ENCODE peak calls at places on chromosomes 13 and 19, in nine cellular contexts. One of them, this sample, is unnamed.

GRCh38 chr19:4969772-4970531 is 1.0 kb downstream of the KDM4B start:
- DNase-seq in activated T-helper 2 cell treated with anti-CD3 and anti-CD28 coated beads, Interferon-gamma antibody, Interleukin-2, Interleukin-4, amounts not matched to agents 10 μg/mL and 5 μg/mL and 100 μg/mL, durations not matched to agents 14 hours and 24 hours and 36 hours: peak
- DNase-seq in NCI-H1694 treated with DMSO at 0.1 percent for 48 hours: no peak
- DNase-seq in AG08395: peak
- DNase-seq in HS-27A: no peak
- DNase-seq in NCI-H510A: no peak
- DNase-seq in endothelial cell of umbilical vein: peak
- DNase-seq in neural crest cell: no peak
- DNase-seq in mesendoderm: no peak
- DNase-seq in this sample: peak

GRCh38 chr19:8306235-8307054 is 1.7 kb downstream of the CD320 start:
- DNase-seq in activated T-helper 2 cell treated with anti-CD3 and anti-CD28 coated beads, Interferon-gamma antibody, Interleukin-2, Interleukin-4, amounts not matched to agents 10 μg/mL and 5 μg/mL and 100 μg/mL, durations not matched to agents 14 hours and 24 hours and 36 hours: no peak
- DNase-seq in mesendoderm: no peak
- DNase-seq in HS-27A: no peak
- DNase-seq in AG08395: no peak
- DNase-seq in NCI-H510A: no peak
- DNase-seq in endothelial cell of umbilical vein: no peak
- DNase-seq in NCI-H1694 treated with DMSO at 0.1 percent for 48 hours: no peak
- DNase-seq in neural crest cell: peak
- DNase-seq in this sample: no peak

GRCh38 chr13:32426191-32426980 is 1.5 kb downstream of the N4BP2L1 start:
- DNase-seq in mesendoderm: no peak
- DNase-seq in endothelial cell of umbilical vein: no peak
- DNase-seq in NCI-H510A: no peak
- DNase-seq in HS-27A: no peak
- DNase-seq in NCI-H1694 treated with DMSO at 0.1 percent for 48 hours: no peak
- DNase-seq in activated T-helper 2 cell treated with anti-CD3 and anti-CD28 coated beads, Interferon-gamma antibody, Interleukin-2, Interleukin-4, amounts not matched to agents 10 μg/mL and 5 μg/mL and 100 μg/mL, durations not matched to agents 14 hours and 24 hours and 36 hours: peak
- DNase-seq in neural crest cell: no peak
- DNase-seq in AG08395: no peak
- DNase-seq in this sample: no peak

GRCh38 chr13:109146912-109147624 is 517.7 kb downstream of the MYO16 start:
- DNase-seq in endothelial cell of umbilical vein: peak
- DNase-seq in NCI-H510A: no peak
- DNase-seq in AG08395: peak
- DNase-seq in neural crest cell: no peak
- DNase-seq in mesendoderm: no peak
- DNase-seq in activated T-helper 2 cell treated with anti-CD3 and anti-CD28 coated beads, Interferon-gamma antibody, Interleukin-2, Interleukin-4, amounts not matched to agents 10 μg/mL and 5 μg/mL and 100 μg/mL, durations not matched to agents 14 hours and 24 hours and 36 hours: no peak
- DNase-seq in NCI-H1694 treated with DMSO at 0.1 percent for 48 hours: no peak
- DNase-seq in HS-27A: peak
- DNase-seq in this sample: no peak

GRCh38 chr13:48585456-48585840 is 52.6 kb upstream of the RCBTB2 start:
- DNase-seq in neural crest cell: peak
- DNase-seq in NCI-H1694 treated with DMSO at 0.1 percent for 48 hours: no peak
- DNase-seq in endothelial cell of umbilical vein: peak
- DNase-seq in HS-27A: no peak
- DNase-seq in mesendoderm: no peak
- DNase-seq in NCI-H510A: no peak
- DNase-seq in AG08395: peak
- DNase-seq in activated T-helper 2 cell treated with anti-CD3 and anti-CD28 coated beads, Interferon-gamma antibody, Interleukin-2, Interleukin-4, amounts not matched to agents 10 μg/mL and 5 μg/mL and 100 μg/mL, durations not matched to agents 14 hours and 24 hours and 36 hours: no peak
- DNase-seq in this sample: no peak

GRCh38 chr13:52955505-52955904 is 73.1 kb upstream of the OLFM4 start:
- DNase-seq in mesendoderm: peak
- DNase-seq in NCI-H510A: no peak
- DNase-seq in activated T-helper 2 cell treated with anti-CD3 and anti-CD28 coated beads, Interferon-gamma antibody, Interleukin-2, Interleukin-4, amounts not matched to agents 10 μg/mL and 5 μg/mL and 100 μg/mL, durations not matched to agents 14 hours and 24 hours and 36 hours: no peak
- DNase-seq in HS-27A: no peak
- DNase-seq in neural crest cell: no peak
- DNase-seq in AG08395: no peak
- DNase-seq in endothelial cell of umbilical vein: no peak
- DNase-seq in NCI-H1694 treated with DMSO at 0.1 percent for 48 hours: no peak
- DNase-seq in this sample: no peak

GRCh38 chr19:13935765-13936486 is 2.3 kb downstream of the PODNL1 start:
- DNase-seq in neural crest cell: no peak
- DNase-seq in mesendoderm: peak
- DNase-seq in AG08395: no peak
- DNase-seq in NCI-H1694 treated with DMSO at 0.1 percent for 48 hours: no peak
- DNase-seq in endothelial cell of umbilical vein: no peak
- DNase-seq in HS-27A: no peak
- DNase-seq in activated T-helper 2 cell treated with anti-CD3 and anti-CD28 coated beads, Interferon-gamma antibody, Interleukin-2, Interleukin-4, amounts not matched to agents 10 μg/mL and 5 μg/mL and 100 μg/mL, durations not matched to agents 14 hours and 24 hours and 36 hours: no peak
- DNase-seq in NCI-H510A: no peak
- DNase-seq in this sample: peak

GRCh38 chr19:3108775-3109174 is 14.6 kb downstream of the GNA11 start:
- DNase-seq in NCI-H510A: no peak
- DNase-seq in AG08395: peak
- DNase-seq in endothelial cell of umbilical vein: peak
- DNase-seq in NCI-H1694 treated with DMSO at 0.1 percent for 48 hours: peak
- DNase-seq in HS-27A: no peak
- DNase-seq in mesendoderm: peak
- DNase-seq in activated T-helper 2 cell treated with anti-CD3 and anti-CD28 coated beads, Interferon-gamma antibody, Interleukin-2, Interleukin-4, amounts not matched to agents 10 μg/mL and 5 μg/mL and 100 μg/mL, durations not matched to agents 14 hours and 24 hours and 36 hours: peak
- DNase-seq in neural crest cell: peak
- DNase-seq in this sample: peak

GRCh38 chr13:29569253-29570057 is 26.0 kb downstream of the SLC7A1 start:
- DNase-seq in HS-27A: no peak
- DNase-seq in mesendoderm: no peak
- DNase-seq in NCI-H510A: no peak
- DNase-seq in NCI-H1694 treated with DMSO at 0.1 percent for 48 hours: no peak
- DNase-seq in neural crest cell: no peak
- DNase-seq in AG08395: no peak
- DNase-seq in activated T-helper 2 cell treated with anti-CD3 and anti-CD28 coated beads, Interferon-gamma antibody, Interleukin-2, Interleukin-4, amounts not matched to agents 10 μg/mL and 5 μg/mL and 100 μg/mL, durations not matched to agents 14 hours and 24 hours and 36 hours: no peak
- DNase-seq in endothelial cell of umbilical vein: peak
- DNase-seq in this sample: no peak

GRCh38 chr13:23928985-23929384 is 31.7 kb upstream of the C1QTNF9B start:
- DNase-seq in NCI-H1694 treated with DMSO at 0.1 percent for 48 hours: no peak
- DNase-seq in neural crest cell: no peak
- DNase-seq in endothelial cell of umbilical vein: peak
- DNase-seq in AG08395: peak
- DNase-seq in NCI-H510A: no peak
- DNase-seq in activated T-helper 2 cell treated with anti-CD3 and anti-CD28 coated beads, Interferon-gamma antibody, Interleukin-2, Interleukin-4, amounts not matched to agents 10 μg/mL and 5 μg/mL and 100 μg/mL, durations not matched to agents 14 hours and 24 hours and 36 hours: no peak
- DNase-seq in mesendoderm: peak
- DNase-seq in HS-27A: peak
- DNase-seq in this sample: no peak

GRCh38 chr13:26867451-26868067 is 107.0 kb upstream of the GPR12 start:
- DNase-seq in AG08395: peak
- DNase-seq in NCI-H1694 treated with DMSO at 0.1 percent for 48 hours: peak
- DNase-seq in endothelial cell of umbilical vein: peak
- DNase-seq in HS-27A: no peak
- DNase-seq in activated T-helper 2 cell treated with anti-CD3 and anti-CD28 coated beads, Interferon-gamma antibody, Interleukin-2, Interleukin-4, amounts not matched to agents 10 μg/mL and 5 μg/mL and 100 μg/mL, durations not matched to agents 14 hours and 24 hours and 36 hours: no peak
- DNase-seq in neural crest cell: peak
- DNase-seq in NCI-H510A: no peak
- DNase-seq in mesendoderm: peak
- DNase-seq in this sample: peak

GRCh38 chr19:46392252-46392801 is 21.0 kb downstream of the CCDC8 start:
- DNase-seq in AG08395: peak
- DNase-seq in endothelial cell of umbilical vein: no peak
- DNase-seq in neural crest cell: no peak
- DNase-seq in NCI-H1694 treated with DMSO at 0.1 percent for 48 hours: peak
- DNase-seq in activated T-helper 2 cell treated with anti-CD3 and anti-CD28 coated beads, Interferon-gamma antibody, Interleukin-2, Interleukin-4, amounts not matched to agents 10 μg/mL and 5 μg/mL and 100 μg/mL, durations not matched to agents 14 hours and 24 hours and 36 hours: no peak
- DNase-seq in mesendoderm: no peak
- DNase-seq in NCI-H510A: no peak
- DNase-seq in HS-27A: no peak
- DNase-seq in this sample: peak

This sample was measured in cardiac muscle cell.